ENCODE peak calls at places on chromosomes 13 and 19, in nine cellular contexts. Z, R, F, P, C, V, G, M and S are unnamed samples.

GRCh38 chr19:28468701-28469459 is 744.1 kb downstream of the UQCRFS1 start:
- DNase-seq in Z (no peak), R (no peak), F (peak; percentile 77), P (peak; percentile 56), C (no peak), V (no peak), G (no peak), M (no peak), S (no peak)

GRCh38 chr13:19592657-19593175 is 31.4 kb upstream of the TPTE2 start:
- DNase-seq in Z (no peak), R (no peak), F (no peak), P (no peak), C (no peak), V (no peak), G (no peak), M (no peak), S (no peak)

GRCh38 chr19:4559569-4559968 is at the start of gene SEMA6B:
- DNase-seq in Z (no peak), R (peak; percentile 91), F (no peak), P (peak; percentile 75), C (no peak), V (peak; percentile 55), G (no peak), M (no peak), S (peak; percentile 54)

GRCh38 chr13:27450921-27451461 is 627 bp upstream of the MTIF3 start:
- DNase-seq in Z (no peak), R (peak; percentile 33), F (peak; percentile 66), P (peak; percentile 68), C (peak; percentile 46), V (peak; percentile 42), G (peak; percentile 83), M (peak; percentile 54), S (peak; percentile 69)

GRCh38 chr19:33794578-33795369 is 1.9 kb upstream of the KCTD15 start:
- DNase-seq in Z (no peak), R (no peak), F (peak; percentile 13), P (no peak), C (no peak), V (peak; percentile 40), G (no peak), M (no peak), S (no peak)

GRCh38 chr13:44171151-44171550 is 202.5 kb upstream of the SERP2 start:
- DNase-seq in Z (no peak), R (no peak), F (no peak), P (no peak), C (no peak), V (no peak), G (no peak), M (no peak), S (no peak)

GRCh38 chr19:38831142-38831605 is 420 bp downstream of the ECH1 start:
- DNase-seq in Z (no peak), R (peak; percentile 64), F (peak; percentile 98), P (peak; percentile 90), C (peak; percentile 60), V (peak; percentile 76), G (peak; percentile 100), M (peak; percentile 59), S (peak; percentile 81)

GRCh38 chr13:46578590-46578975 is 25.6 kb downstream of the LRCH1 start:
- DNase-seq in Z (no peak), R (no peak), F (no peak), P (no peak), C (no peak), V (no peak), G (no peak), M (no peak), S (no peak)

GRCh38 chr13:95553614-95554385 is 1.3 kb downstream of the CLDN10 start:
- DNase-seq in Z (no peak), R (no peak), F (no peak), P (peak; percentile 48), C (peak; percentile 34), V (no peak), G (no peak), M (no peak), S (no peak)

GRCh38 chr13:76383671-76384461 is 502.3 kb downstream of the KCTD12 start:
- DNase-seq in Z (no peak), R (peak; percentile 69), F (peak; percentile 92), P (no peak), C (peak; percentile 38), V (no peak), G (peak; percentile 48), M (peak; percentile 14), S (no peak)

GRCh38 chr19:39297931-39298634 is 1.9 kb downstream of the IFNL1 start:
- DNase-seq in Z (peak; percentile 30), R (no peak), F (no peak), P (peak; percentile 55), C (no peak), V (no peak), G (no peak), M (no peak), S (no peak)

GRCh38 chr13:107275945-107276614 is 708.1 kb upstream of the ARGLU1 start:
- DNase-seq in Z (no peak), R (peak; percentile 79), F (no peak), P (no peak), C (no peak), V (no peak), G (no peak), M (no peak), S (no peak)

GRCh38 chr13:107266657-107267056 is 698.7 kb upstream of the ARGLU1 start:
- DNase-seq in Z (no peak), R (no peak), F (no peak), P (no peak), C (no peak), V (no peak), G (no peak), M (no peak), S (no peak)

GRCh38 chr13:107275312-107275711 is 707.4 kb upstream of the ARGLU1 start:
- DNase-seq in Z (no peak), R (no peak), F (no peak), P (no peak), C (no peak), V (no peak), G (no peak), M (no peak), S (no peak)

GRCh38 chr13:107276936-107277335 is 709.0 kb upstream of the ARGLU1 start:
- DNase-seq in Z (no peak), R (no peak), F (peak; percentile 25), P (no peak), C (no peak), V (no peak), G (no peak), M (no peak), S (no peak)

DNA sequence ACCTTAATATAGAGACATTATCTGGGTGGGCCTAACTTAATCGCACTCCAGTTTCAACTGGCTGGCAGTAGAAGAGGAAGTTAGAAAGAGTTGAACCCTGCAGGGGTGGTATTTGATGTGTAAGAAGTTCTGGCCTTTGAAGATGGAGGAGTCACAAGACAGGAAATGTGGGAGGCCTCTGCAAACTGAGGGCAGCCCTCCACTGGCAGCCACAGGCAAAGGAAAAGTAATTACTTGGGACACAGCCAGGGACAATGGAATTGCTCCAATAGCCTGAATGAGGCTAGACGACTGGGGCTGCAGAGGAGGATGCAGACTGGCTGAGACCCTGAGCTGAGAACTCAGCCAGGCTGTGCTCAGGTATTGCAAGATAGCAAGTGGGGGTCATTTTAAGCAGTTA is 703.3 kb upstream of the ARGLU1 start:
- DNase-seq in Z (no peak), R (peak; percentile 90), F (peak; percentile 74), P (no peak), C (no peak), V (no peak), G (no peak), M (no peak), S (no peak)
- H3K4me1 ChIP-seq in Z (no peaks in the 10 kb centered on the region), R (peaks cover 14% of the 10 kb centered on the region), F (no peaks in the 10 kb centered on the region), P (no peaks in the 10 kb centered on the region), C (no peaks in the 10 kb centered on the region), V (no peaks in the 10 kb centered on the region), G (no peaks in the 10 kb centered on the region), M (no peaks in the 10 kb centered on the region), S (no peaks in the 10 kb centered on the region)

DNA sequence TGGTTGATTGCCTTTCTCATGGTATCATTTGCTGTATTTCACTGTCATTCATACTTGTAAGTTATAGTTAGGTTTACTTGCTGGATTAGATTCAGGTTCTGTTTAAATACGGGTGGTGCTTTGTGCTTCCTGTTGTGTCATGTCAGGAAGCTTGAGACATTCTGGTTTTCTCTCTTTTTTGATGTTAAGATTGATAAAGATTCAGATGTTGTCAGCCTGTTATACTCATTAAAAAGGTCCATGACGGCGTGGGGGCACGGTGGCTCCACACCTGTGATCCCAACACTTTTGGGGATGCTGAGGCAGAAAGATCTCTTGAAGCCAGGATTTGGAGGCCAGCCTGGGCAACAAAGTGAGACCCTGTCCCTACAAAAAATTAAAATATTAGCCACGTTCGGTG is 45.7 kb downstream of the NAA16 start:
- DNase-seq in Z (no peak), R (peak; percentile 26), F (no peak), P (no peak), C (no peak), V (no peak), G (no peak), M (no peak), S (no peak)
- H3K27ac ChIP-seq in Z (peak overlapping the region; percentile 83), R (peak overlapping the region; percentile 4), F (no peak overlapping the region), P (no peak overlapping the region), C (no peak overlapping the region), V (no peak overlapping the region), G (peak overlapping the region; percentile 58), M (no peak overlapping the region), S (peak overlapping the region; percentile 34)

DNA sequence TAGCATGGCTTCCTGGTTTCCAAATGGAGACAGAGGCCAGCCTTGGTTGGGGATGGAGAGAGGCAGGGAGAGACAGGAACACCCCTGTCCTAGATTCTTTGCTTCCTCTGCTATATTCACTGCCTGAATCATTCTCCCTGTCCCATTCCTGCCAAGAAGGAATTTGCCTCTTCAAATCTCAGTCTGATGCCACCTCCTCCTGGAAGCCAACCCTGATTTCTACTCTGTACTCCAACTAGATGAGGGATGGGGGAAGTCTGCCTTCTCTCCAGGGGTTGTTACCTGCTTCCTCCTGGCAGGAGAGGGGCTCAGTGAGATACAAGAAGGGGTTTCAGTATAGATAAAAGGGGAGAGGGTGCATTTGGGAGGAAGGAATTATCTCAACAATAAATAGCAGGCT is 1.3 kb upstream of the ACTL9 start:
- DNase-seq in Z (no peak), R (no peak), F (no peak), P (no peak), C (no peak), V (no peak), G (no peak), M (no peak), S (no peak)
- H3K27me3 ChIP-seq in Z (no peaks in the 10 kb centered on the region), R (no peaks in the 10 kb centered on the region), F (no peaks in the 10 kb centered on the region), P (peaks cover 16% of the 10 kb centered on the region), C (no peaks in the 10 kb centered on the region), V (peaks cover 73% of the 10 kb centered on the region), G (peaks cover 14% of the 10 kb centered on the region), M (no peaks in the 10 kb centered on the region), S (no peaks in the 10 kb centered on the region)

GRCh38 chr19:14516746-14517438 is 1.3 kb downstream of the DNAJB1 start:
- DNase-seq in Z (no peak), R (peak; percentile 21), F (no peak), P (no peak), C (no peak), V (no peak), G (no peak), M (no peak), S (no peak)

GRCh38 chr19:14517446-14517839 is 754 bp downstream of the DNAJB1 start:
- DNase-seq in Z (no peak), R (peak; percentile 50), F (no peak), P (no peak), C (peak; percentile 62), V (no peak), G (no peak), M (no peak), S (no peak)

GRCh38 chr19:14519245-14519859 is 1.2 kb upstream of the DNAJB1 start:
- DNase-seq in Z (no peak), R (no peak), F (no peak), P (no peak), C (no peak), V (no peak), G (no peak), M (no peak), S (peak; percentile 30)

GRCh38 chr19:14516048-14516534 is 2.1 kb downstream of the DNAJB1 start:
- DNase-seq in Z (no peak), R (no peak), F (no peak), P (no peak), C (no peak), V (no peak), G (no peak), M (no peak), S (no peak)

GRCh38 chr19:14517840-14518505 is at the start of gene DNAJB1:
- DNase-seq in Z (peak; percentile 53), R (peak; percentile 78), F (peak; percentile 75), P (peak; percentile 89), C (peak; percentile 78), V (peak; percentile 86), G (no peak), M (peak; percentile 84), S (peak; percentile 92)
- H3K4me1 ChIP-seq in Z (peaks cover 57% of the 10 kb centered on the region), R (peaks cover 47% of the 10 kb centered on the region), F (peaks cover 18% of the 10 kb centered on the region), P (peaks cover 52% of the 10 kb centered on the region), C (peaks cover 10% of the 10 kb centered on the region), V (peaks cover 59% of the 10 kb centered on the region), G (peaks cover 46% of the 10 kb centered on the region), M (peaks cover 44% of the 10 kb centered on the region), S (peaks cover 42% of the 10 kb centered on the region)